ENCODE peak calls at places on chromosomes 6 and 20, in eight cellular contexts. One of them, this sample, is unnamed.

GRCh38 chr20:30286157-30286556 is 971.3 kb upstream of the DEFB115 start:
- DNase-seq in fibroblast of pulmonary artery: no peak
- DNase-seq in adrenal gland: no peak
- DNase-seq in foreskin fibroblast: no peak
- DNase-seq in CD4-positive, CD25-positive, alpha-beta regulatory T cell: no peak
- DNase-seq in esophagus squamous epithelium: no peak
- DNase-seq in choroid plexus epithelial cell: no peak
- DNase-seq in transverse colon: no peak
- DNase-seq in this sample: no peak

GRCh38 chr6:1860756-1861369 is 251.1 kb downstream of the FOXC1 start:
- DNase-seq in foreskin fibroblast: no peak
- DNase-seq in CD4-positive, CD25-positive, alpha-beta regulatory T cell: no peak
- DNase-seq in adrenal gland: no peak
- DNase-seq in choroid plexus epithelial cell: no peak
- DNase-seq in esophagus squamous epithelium: no peak
- DNase-seq in transverse colon: no peak
- DNase-seq in fibroblast of pulmonary artery: no peak
- DNase-seq in this sample: no peak

GRCh38 chr6:38673397-38674165 is 29.4 kb downstream of the GLO1 start:
- DNase-seq in choroid plexus epithelial cell: no peak
- DNase-seq in foreskin fibroblast: no peak
- DNase-seq in fibroblast of pulmonary artery: no peak
- DNase-seq in esophagus squamous epithelium: no peak
- DNase-seq in transverse colon: no peak
- DNase-seq in CD4-positive, CD25-positive, alpha-beta regulatory T cell: no peak
- DNase-seq in adrenal gland: no peak
- DNase-seq in this sample: no peak

GRCh38 chr6:97963148-97963680 is 680.2 kb upstream of the MMS22L start:
- DNase-seq in adrenal gland: no peak
- DNase-seq in fibroblast of pulmonary artery: peak; percentile 29
- DNase-seq in esophagus squamous epithelium: no peak
- DNase-seq in choroid plexus epithelial cell: peak; percentile 2
- DNase-seq in CD4-positive, CD25-positive, alpha-beta regulatory T cell: no peak
- DNase-seq in foreskin fibroblast: no peak
- DNase-seq in transverse colon: no peak
- DNase-seq in this sample: no peak

GRCh38 chr6:47581591-47581990 is 104.0 kb downstream of the CD2AP start:
- DNase-seq in fibroblast of pulmonary artery: no peak
- DNase-seq in foreskin fibroblast: no peak
- DNase-seq in esophagus squamous epithelium: no peak
- DNase-seq in adrenal gland: no peak
- DNase-seq in CD4-positive, CD25-positive, alpha-beta regulatory T cell: no peak
- DNase-seq in transverse colon: no peak
- DNase-seq in choroid plexus epithelial cell: no peak
- DNase-seq in this sample: no peak

GRCh38 chr6:136562211-136562610 is 12.0 kb upstream of the MAP7 start:
- DNase-seq in CD4-positive, CD25-positive, alpha-beta regulatory T cell: no peak
- DNase-seq in esophagus squamous epithelium: no peak
- DNase-seq in foreskin fibroblast: no peak
- DNase-seq in transverse colon: no peak
- DNase-seq in adrenal gland: no peak
- DNase-seq in choroid plexus epithelial cell: no peak
- DNase-seq in fibroblast of pulmonary artery: no peak
- DNase-seq in this sample: no peak

GRCh38 chr6:136568129-136568528 is 17.9 kb upstream of the MAP7 start:
- DNase-seq in transverse colon: no peak
- DNase-seq in CD4-positive, CD25-positive, alpha-beta regulatory T cell: no peak
- DNase-seq in adrenal gland: no peak
- DNase-seq in choroid plexus epithelial cell: no peak
- DNase-seq in foreskin fibroblast: no peak
- DNase-seq in esophagus squamous epithelium: no peak
- DNase-seq in fibroblast of pulmonary artery: no peak
- DNase-seq in this sample: no peak

GRCh38 chr6:138945354-138945753 is 42.7 kb downstream of the REPS1 start:
- DNase-seq in CD4-positive, CD25-positive, alpha-beta regulatory T cell: peak; percentile 9
- DNase-seq in foreskin fibroblast: no peak
- DNase-seq in esophagus squamous epithelium: no peak
- DNase-seq in fibroblast of pulmonary artery: no peak
- DNase-seq in transverse colon: no peak
- DNase-seq in adrenal gland: no peak
- DNase-seq in choroid plexus epithelial cell: no peak
- DNase-seq in this sample: no peak

GRCh38 chr20:45592574-45593189 is 13.6 kb upstream of the WFDC8 start:
- DNase-seq in transverse colon: no peak
- DNase-seq in adrenal gland: no peak
- DNase-seq in CD4-positive, CD25-positive, alpha-beta regulatory T cell: peak; percentile 9
- DNase-seq in foreskin fibroblast: peak; percentile 30
- DNase-seq in fibroblast of pulmonary artery: peak; percentile 47
- DNase-seq in choroid plexus epithelial cell: peak; percentile 59
- DNase-seq in esophagus squamous epithelium: no peak
- DNase-seq in this sample: peak; percentile 4

GRCh38 chr6:148313483-148313882 is 29.2 kb upstream of the SASH1 start:
- DNase-seq in foreskin fibroblast: no peak
- DNase-seq in fibroblast of pulmonary artery: no peak
- DNase-seq in esophagus squamous epithelium: no peak
- DNase-seq in adrenal gland: no peak
- DNase-seq in choroid plexus epithelial cell: no peak
- DNase-seq in CD4-positive, CD25-positive, alpha-beta regulatory T cell: no peak
- DNase-seq in transverse colon: no peak
- DNase-seq in this sample: no peak

GRCh38 chr20:32390999-32391398 is 32.9 kb downstream of the ASXL1 start:
- DNase-seq in choroid plexus epithelial cell: no peak
- DNase-seq in adrenal gland: no peak
- DNase-seq in foreskin fibroblast: no peak
- DNase-seq in CD4-positive, CD25-positive, alpha-beta regulatory T cell: no peak
- DNase-seq in transverse colon: no peak
- DNase-seq in esophagus squamous epithelium: no peak
- DNase-seq in fibroblast of pulmonary artery: peak; percentile 19
- DNase-seq in this sample: no peak

GRCh38 chr6:56424542-56425083 is 177.2 kb upstream of the COL21A1 start:
- DNase-seq in CD4-positive, CD25-positive, alpha-beta regulatory T cell: no peak
- DNase-seq in foreskin fibroblast: no peak
- DNase-seq in transverse colon: no peak
- DNase-seq in fibroblast of pulmonary artery: no peak
- DNase-seq in adrenal gland: peak; percentile 65
- DNase-seq in esophagus squamous epithelium: no peak
- DNase-seq in choroid plexus epithelial cell: no peak
- DNase-seq in this sample: no peak

GRCh38 chr20:36344517-36345132 is 38.5 kb downstream of the DLGAP4 start:
- DNase-seq in choroid plexus epithelial cell: peak; percentile 63
- DNase-seq in fibroblast of pulmonary artery: peak; percentile 69
- DNase-seq in transverse colon: peak; percentile 14
- DNase-seq in esophagus squamous epithelium: no peak
- DNase-seq in foreskin fibroblast: peak; percentile 16
- DNase-seq in CD4-positive, CD25-positive, alpha-beta regulatory T cell: peak; percentile 4
- DNase-seq in adrenal gland: peak; percentile 54
- DNase-seq in this sample: peak; percentile 7

GRCh38 chr20:54320148-54320607 is 112.3 kb downstream of the PFDN4 start:
- DNase-seq in fibroblast of pulmonary artery: peak; percentile 33
- DNase-seq in CD4-positive, CD25-positive, alpha-beta regulatory T cell: no peak
- DNase-seq in esophagus squamous epithelium: no peak
- DNase-seq in foreskin fibroblast: no peak
- DNase-seq in adrenal gland: no peak
- DNase-seq in choroid plexus epithelial cell: peak; percentile 14
- DNase-seq in transverse colon: no peak
- DNase-seq in this sample: no peak

GRCh38 chr6:15936503-15936902 is 192.4 kb upstream of the MYLIP start:
- DNase-seq in adrenal gland: no peak
- DNase-seq in choroid plexus epithelial cell: no peak
- DNase-seq in foreskin fibroblast: no peak
- DNase-seq in fibroblast of pulmonary artery: no peak
- DNase-seq in transverse colon: no peak
- DNase-seq in esophagus squamous epithelium: no peak
- DNase-seq in CD4-positive, CD25-positive, alpha-beta regulatory T cell: no peak
- DNase-seq in this sample: no peak

GRCh38 chr6:112233864-112234263 is 20.5 kb downstream of the LAMA4 start:
- DNase-seq in transverse colon: no peak
- DNase-seq in CD4-positive, CD25-positive, alpha-beta regulatory T cell: no peak
- DNase-seq in adrenal gland: no peak
- DNase-seq in esophagus squamous epithelium: no peak
- DNase-seq in choroid plexus epithelial cell: peak; percentile 60
- DNase-seq in foreskin fibroblast: peak; percentile 85
- DNase-seq in fibroblast of pulmonary artery: peak; percentile 88
- DNase-seq in this sample: peak; percentile 82

GRCh38 chr20:63837134-63837429 is 6.0 kb upstream of the ZBTB46 start:
- DNase-seq in CD4-positive, CD25-positive, alpha-beta regulatory T cell: no peak
- DNase-seq in choroid plexus epithelial cell: no peak
- DNase-seq in foreskin fibroblast: no peak
- DNase-seq in fibroblast of pulmonary artery: no peak
- DNase-seq in adrenal gland: no peak
- DNase-seq in esophagus squamous epithelium: no peak
- DNase-seq in transverse colon: no peak
- DNase-seq in this sample: no peak

GRCh38 chr6:157791461-157791860 is 31.6 kb upstream of the SNX9 start:
- DNase-seq in CD4-positive, CD25-positive, alpha-beta regulatory T cell: no peak
- DNase-seq in fibroblast of pulmonary artery: no peak
- DNase-seq in esophagus squamous epithelium: no peak
- DNase-seq in transverse colon: no peak
- DNase-seq in choroid plexus epithelial cell: no peak
- DNase-seq in foreskin fibroblast: no peak
- DNase-seq in adrenal gland: no peak
- DNase-seq in this sample: no peak

GRCh38 chr6:30887901-30888300 is 3.6 kb downstream of the DDR1 start:
- DNase-seq in foreskin fibroblast: no peak
- DNase-seq in choroid plexus epithelial cell: no peak
- DNase-seq in adrenal gland: no peak
- DNase-seq in esophagus squamous epithelium: no peak
- DNase-seq in fibroblast of pulmonary artery: no peak
- DNase-seq in CD4-positive, CD25-positive, alpha-beta regulatory T cell: no peak
- DNase-seq in transverse colon: no peak
- DNase-seq in this sample: no peak

GRCh38 chr6:4910060-4910746 is 93.6 kb downstream of the RPP40 start:
- DNase-seq in choroid plexus epithelial cell: no peak
- DNase-seq in transverse colon: peak; percentile 40
- DNase-seq in CD4-positive, CD25-positive, alpha-beta regulatory T cell: no peak
- DNase-seq in fibroblast of pulmonary artery: no peak
- DNase-seq in adrenal gland: no peak
- DNase-seq in esophagus squamous epithelium: no peak
- DNase-seq in foreskin fibroblast: no peak
- DNase-seq in this sample: no peak

GRCh38 chr20:38125157-38126056 is 39.7 kb downstream of the TGM2 start:
- DNase-seq in foreskin fibroblast: no peak
- DNase-seq in fibroblast of pulmonary artery: peak; percentile 86
- DNase-seq in CD4-positive, CD25-positive, alpha-beta regulatory T cell: no peak
- DNase-seq in choroid plexus epithelial cell: peak; percentile 90
- DNase-seq in esophagus squamous epithelium: no peak
- DNase-seq in transverse colon: peak; percentile 65
- DNase-seq in adrenal gland: peak; percentile 61
- DNase-seq in this sample: no peak

GRCh38 chr20:47204008-47204745 is 152.3 kb downstream of the ZMYND8 start:
- DNase-seq in foreskin fibroblast: peak; percentile 81
- DNase-seq in CD4-positive, CD25-positive, alpha-beta regulatory T cell: no peak
- DNase-seq in esophagus squamous epithelium: no peak
- DNase-seq in transverse colon: no peak
- DNase-seq in adrenal gland: no peak
- DNase-seq in fibroblast of pulmonary artery: peak; percentile 24
- DNase-seq in choroid plexus epithelial cell: peak; percentile 63
- DNase-seq in this sample: no peak
- H3K4me3 ChIP-seq in foreskin fibroblast: no peak overlapping the region
- H3K4me3 ChIP-seq in CD4-positive, CD25-positive, alpha-beta regulatory T cell: no peak overlapping the region
- H3K4me3 ChIP-seq in esophagus squamous epithelium: no peak overlapping the region
- H3K4me3 ChIP-seq in transverse colon: no peak overlapping the region
- H3K4me3 ChIP-seq in adrenal gland: no peak overlapping the region
- H3K4me3 ChIP-seq in fibroblast of pulmonary artery: no peak overlapping the region
- H3K4me3 ChIP-seq in choroid plexus epithelial cell: no peak overlapping the region
- H3K4me3 ChIP-seq in this sample: no peak overlapping the region

GRCh38 chr6:134168580-134169223 is 116.3 kb upstream of the SLC2A12 start:
- DNase-seq in transverse colon: no peak
- DNase-seq in adrenal gland: no peak
- DNase-seq in esophagus squamous epithelium: no peak
- DNase-seq in choroid plexus epithelial cell: peak; percentile 47
- DNase-seq in fibroblast of pulmonary artery: peak; percentile 68
- DNase-seq in CD4-positive, CD25-positive, alpha-beta regulatory T cell: no peak
- DNase-seq in foreskin fibroblast: no peak
- DNase-seq in this sample: no peak

GRCh38 chr6:134171517-134171916 is 119.1 kb upstream of the SLC2A12 start:
- DNase-seq in adrenal gland: no peak
- DNase-seq in transverse colon: no peak
- DNase-seq in CD4-positive, CD25-positive, alpha-beta regulatory T cell: no peak
- DNase-seq in choroid plexus epithelial cell: peak; percentile 46
- DNase-seq in foreskin fibroblast: no peak
- DNase-seq in esophagus squamous epithelium: no peak
- DNase-seq in fibroblast of pulmonary artery: peak; percentile 69
- DNase-seq in this sample: no peak

GRCh38 chr6:134169881-134170486 is 117.6 kb upstream of the SLC2A12 start:
- DNase-seq in fibroblast of pulmonary artery: peak; percentile 66
- DNase-seq in foreskin fibroblast: no peak
- DNase-seq in esophagus squamous epithelium: no peak
- DNase-seq in choroid plexus epithelial cell: peak; percentile 38
- DNase-seq in transverse colon: no peak
- DNase-seq in adrenal gland: no peak
- DNase-seq in CD4-positive, CD25-positive, alpha-beta regulatory T cell: no peak
- DNase-seq in this sample: no peak

GRCh38 chr6:134172020-134172766 is 119.8 kb upstream of the SLC2A12 start:
- DNase-seq in transverse colon: no peak
- DNase-seq in foreskin fibroblast: no peak
- DNase-seq in CD4-positive, CD25-positive, alpha-beta regulatory T cell: no peak
- DNase-seq in esophagus squamous epithelium: no peak
- DNase-seq in fibroblast of pulmonary artery: peak; percentile 52
- DNase-seq in choroid plexus epithelial cell: peak; percentile 29
- DNase-seq in adrenal gland: no peak
- DNase-seq in this sample: no peak

DNA sequence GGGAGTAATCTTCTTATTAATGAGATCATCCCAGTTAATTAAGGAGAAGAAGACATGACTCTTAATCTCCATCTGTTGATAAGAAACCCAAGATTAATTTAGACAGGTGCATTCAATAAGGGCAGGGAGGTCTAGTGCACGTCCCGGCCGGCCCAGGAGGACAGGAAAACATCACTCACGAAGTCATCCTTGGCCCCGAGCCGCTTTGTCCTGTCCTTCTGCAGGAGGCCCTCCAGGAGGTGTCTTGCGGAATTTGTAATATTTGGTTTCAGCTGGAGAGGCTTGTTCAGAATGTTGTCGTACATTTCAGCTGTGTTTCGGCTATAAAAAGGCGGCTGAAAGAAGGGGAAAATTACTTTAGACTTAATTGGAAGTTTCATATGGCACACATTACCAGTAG is 118.4 kb upstream of the SLC2A12 start:
- DNase-seq in fibroblast of pulmonary artery: peak; percentile 68
- DNase-seq in foreskin fibroblast: no peak
- DNase-seq in choroid plexus epithelial cell: peak; percentile 75
- DNase-seq in transverse colon: no peak
- DNase-seq in CD4-positive, CD25-positive, alpha-beta regulatory T cell: no peak
- DNase-seq in adrenal gland: peak; percentile 53
- DNase-seq in esophagus squamous epithelium: no peak
- DNase-seq in this sample: no peak
- H3K4me3 ChIP-seq in fibroblast of pulmonary artery: peak overlapping the region; percentile 90
- H3K4me3 ChIP-seq in foreskin fibroblast: peak overlapping the region; percentile 95
- H3K4me3 ChIP-seq in choroid plexus epithelial cell: peak overlapping the region; percentile 73
- H3K4me3 ChIP-seq in transverse colon: peak overlapping the region; percentile 90
- H3K4me3 ChIP-seq in CD4-positive, CD25-positive, alpha-beta regulatory T cell: no peak overlapping the region
- H3K4me3 ChIP-seq in adrenal gland: peak overlapping the region; percentile 61
- H3K4me3 ChIP-seq in esophagus squamous epithelium: peak overlapping the region; percentile 78
- H3K4me3 ChIP-seq in this sample: peak overlapping the region; percentile 76

GRCh38 chr20:61437280-61438206 is 185.5 kb downstream of the CDH4 start:
- DNase-seq in CD4-positive, CD25-positive, alpha-beta regulatory T cell: no peak
- DNase-seq in esophagus squamous epithelium: no peak
- DNase-seq in transverse colon: no peak
- DNase-seq in choroid plexus epithelial cell: peak; percentile 80
- DNase-seq in adrenal gland: no peak
- DNase-seq in foreskin fibroblast: peak; percentile 28
- DNase-seq in fibroblast of pulmonary artery: peak; percentile 95
- DNase-seq in this sample: peak; percentile 98
- H3K4me3 ChIP-seq in CD4-positive, CD25-positive, alpha-beta regulatory T cell: no peak overlapping the region
- H3K4me3 ChIP-seq in esophagus squamous epithelium: no peak overlapping the region
- H3K4me3 ChIP-seq in transverse colon: no peak overlapping the region
- H3K4me3 ChIP-seq in choroid plexus epithelial cell: no peak overlapping the region
- H3K4me3 ChIP-seq in adrenal gland: no peak overlapping the region
- H3K4me3 ChIP-seq in foreskin fibroblast: no peak overlapping the region
- H3K4me3 ChIP-seq in fibroblast of pulmonary artery: no peak overlapping the region
- H3K4me3 ChIP-seq in this sample: no peak overlapping the region

GRCh38 chr20:17343631-17344447 is 117.0 kb downstream of the PCSK2 start:
- DNase-seq in fibroblast of pulmonary artery: no peak
- DNase-seq in adrenal gland: no peak
- DNase-seq in CD4-positive, CD25-positive, alpha-beta regulatory T cell: no peak
- DNase-seq in transverse colon: no peak
- DNase-seq in choroid plexus epithelial cell: no peak
- DNase-seq in foreskin fibroblast: peak; percentile 7
- DNase-seq in esophagus squamous epithelium: no peak
- DNase-seq in this sample: no peak
- H3K4me3 ChIP-seq in fibroblast of pulmonary artery: no peak overlapping the region
- H3K4me3 ChIP-seq in adrenal gland: no peak overlapping the region
- H3K4me3 ChIP-seq in CD4-positive, CD25-positive, alpha-beta regulatory T cell: no peak overlapping the region
- H3K4me3 ChIP-seq in transverse colon: no peak overlapping the region
- H3K4me3 ChIP-seq in choroid plexus epithelial cell: no peak overlapping the region
- H3K4me3 ChIP-seq in foreskin fibroblast: no peak overlapping the region
- H3K4me3 ChIP-seq in esophagus squamous epithelium: no peak overlapping the region
- H3K4me3 ChIP-seq in this sample: no peak overlapping the region

This sample was measured in skeletal muscle cell.